ENCODE peak calls at places on chromosomes 11 and 22, in four cellular contexts. M is adrenal gland, A is right lobe of liver, Z is Peyer's patch. D is an unnamed sample.

GRCh38 chr11:14612624-14613023 is 31.0 kb upstream of the PDE3B start:
- DNase-seq in M (no peak), A (no peak), Z (no peak), D (no peak)

GRCh38 chr11:3861698-3862097 is 6.2 kb downstream of the STIM1 start:
- DNase-seq in M (no peak), A (no peak), Z (no peak), D (no peak)

GRCh38 chr22:49678137-49678841 is 149.4 kb downstream of the BRD1 start:
- DNase-seq in M (peak; percentile 5), A (no peak), Z (no peak), D (no peak)

GRCh38 chr22:45885171-45885840 is 91.7 kb downstream of the WNT7B start:
- DNase-seq in M (no peak), A (peak; percentile 45), Z (no peak), D (no peak)

GRCh38 chr11:94623120-94623735 is 56.1 kb downstream of the PIWIL4 start:
- DNase-seq in M (peak; percentile 57), A (no peak), Z (no peak), D (no peak)

GRCh38 chr11:16891964-16892363 is 122.2 kb downstream of the PLEKHA7 start:
- DNase-seq in M (no peak), A (no peak), Z (no peak), D (no peak)

GRCh38 chr11:122706689-122707088 is 51.2 kb downstream of the UBASH3B start:
- DNase-seq in M (no peak), A (no peak), Z (no peak), D (no peak)

GRCh38 chr22:29700949-29701927 is 18.6 kb upstream of the CABP7 start:
- DNase-seq in M (no peak), A (no peak), Z (no peak), D (no peak)

GRCh38 chr11:133927690-133928627 is 28.8 kb downstream of the IGSF9B start:
- DNase-seq in M (peak; percentile 68), A (peak; percentile 76), Z (peak; percentile 76), D (no peak)

GRCh38 chr11:3107608-3108182 is 50.5 kb upstream of the CARS1 start:
- DNase-seq in M (no peak), A (peak; percentile 44), Z (peak; percentile 38), D (no peak)

DNA sequence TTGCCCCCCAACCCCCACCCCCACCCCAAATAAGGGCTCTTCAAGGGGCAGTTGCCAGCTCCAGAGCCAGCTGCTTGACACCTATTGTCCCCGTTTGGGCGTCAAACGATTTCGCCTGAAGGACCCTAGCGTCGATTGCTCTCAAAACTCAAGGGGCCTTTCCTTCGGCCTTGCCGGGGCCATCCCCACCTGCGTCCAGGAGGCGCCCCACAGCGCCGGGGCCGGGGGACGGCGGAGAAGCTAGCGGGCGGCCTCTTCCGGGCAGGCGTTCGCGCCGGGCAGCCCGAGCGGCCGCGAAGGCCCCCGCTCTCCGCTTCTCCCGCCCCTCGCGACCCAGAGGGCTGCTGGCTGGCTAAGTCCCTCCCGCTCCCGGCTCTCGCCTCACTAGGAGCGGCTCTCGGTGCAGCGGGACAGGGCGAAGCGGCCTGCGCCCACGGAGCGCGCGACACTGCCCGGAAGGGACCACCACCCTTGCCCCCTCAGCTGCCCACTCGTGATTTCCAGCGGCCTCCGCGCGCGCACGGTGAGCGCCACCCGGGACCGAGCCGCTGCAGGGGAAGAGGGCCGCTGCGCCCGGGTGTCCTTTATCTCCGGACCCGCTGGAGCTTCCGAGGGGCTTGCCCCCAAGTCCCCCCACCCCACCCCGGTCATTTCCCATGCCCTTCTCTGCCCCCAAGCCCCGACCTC is at the start of gene CAPRIN1:
- DNase-seq in M (peak; percentile 86), A (peak; percentile 93), Z (peak; percentile 91), D (no peak)
- TF ChIP-seq POLR2A in M (peak; percentile 85), A (peak; percentile 82), Z (peak; percentile 76), D (no peak)

GRCh38 chr11:61160487-61161189 is 588 bp downstream of the VPS37C start:
- DNase-seq in M (no peak), A (no peak), Z (no peak), D (no peak)
- TF ChIP-seq POLR2A in M (no peak), A (no peak), Z (no peak), D (no peak)

GRCh38 chr11:69746780-69747742 is 28.1 kb downstream of the FGF4 start:
- DNase-seq in M (no peak), A (no peak), Z (no peak), D (no peak)
- TF ChIP-seq POLR2A in M (no peak), A (no peak), Z (no peak), D (no peak)

GRCh38 chr11:32434387-32435151 is 770 bp downstream of the WT1 start:
- DNase-seq in M (no peak), A (no peak), Z (no peak), D (peak; percentile 84)

GRCh38 chr11:32435947-32436750 is 810 bp upstream of the WT1 start:
- DNase-seq in M (no peak), A (no peak), Z (no peak), D (no peak)

GRCh38 chr11:32436751-32437405 is 1.5 kb upstream of the WT1 start:
- DNase-seq in M (no peak), A (no peak), Z (no peak), D (no peak)

GRCh38 chr11:32435152-32435480 is 223 bp downstream of the WT1 start:
- DNase-seq in M (no peak), A (no peak), Z (no peak), D (no peak)

GRCh38 chr11:32435511-32435946 is at the start of gene WT1:
- DNase-seq in M (no peak), A (no peak), Z (no peak), D (peak; percentile 94)
- TF ChIP-seq POLR2A in M (no peak), A (no peak), Z (no peak), D (no peak)

GRCh38 chr11:64235427-64236161 is 1.2 kb downstream of the VEGFB start:
- DNase-seq in M (no peak), A (no peak), Z (no peak), D (no peak)

GRCh38 chr11:64232182-64233018 is 2.0 kb upstream of the VEGFB start:
- DNase-seq in M (peak; percentile 26), A (peak; percentile 56), Z (no peak), D (no peak)

GRCh38 chr11:64231536-64231935 is 1.2 kb downstream of the DNAJC4 start:
- DNase-seq in M (no peak), A (no peak), Z (no peak), D (no peak)

GRCh38 chr11:64234840-64235379 is 526 bp downstream of the VEGFB start:
- DNase-seq in M (peak; percentile 69), A (peak; percentile 64), Z (peak; percentile 82), D (no peak)

GRCh38 chr11:64233913-64234839 is at the start of gene VEGFB:
- DNase-seq in M (peak; percentile 87), A (peak; percentile 81), Z (peak; percentile 86), D (no peak)
- TF ChIP-seq POLR2A in M (peak; percentile 38), A (peak; percentile 27), Z (peak; percentile 13), D (peak; percentile 43)

D was measured in vagina.